ENCODE peak calls at places on chromosome 17, in five cellular contexts. One of them, this sample, is unnamed.

GRCh38 chr17:27226611-27227234 is 67.2 kb upstream of the WSB1 start:
- DNase-seq in NCI-H526: no peak
- DNase-seq in HS-5: no peak
- DNase-seq in heart left ventricle: no peak
- DNase-seq in RCC 7860: peak
- DNase-seq in this sample: no peak

GRCh38 chr17:16407911-16408588 is 7.3 kb upstream of the TRPV2 start:
- DNase-seq in NCI-H526: no peak
- DNase-seq in HS-5: no peak
- DNase-seq in heart left ventricle: peak
- DNase-seq in RCC 7860: no peak
- DNase-seq in this sample: no peak

GRCh38 chr17:74830861-74831260 is 28.8 kb downstream of the GRIN2C start:
- DNase-seq in HS-5: no peak
- DNase-seq in NCI-H526: no peak
- DNase-seq in RCC 7860: no peak
- DNase-seq in heart left ventricle: no peak
- DNase-seq in this sample: no peak

GRCh38 chr17:2023692-2024571 is 1.2 kb downstream of the RTN4RL1 start:
- DNase-seq in RCC 7860: no peak
- DNase-seq in HS-5: no peak
- DNase-seq in NCI-H526: no peak
- DNase-seq in heart left ventricle: no peak
- DNase-seq in this sample: no peak

GRCh38 chr17:79915850-79916430 is 76.7 kb upstream of the CBX4 start:
- DNase-seq in HS-5: peak
- DNase-seq in RCC 7860: peak
- DNase-seq in heart left ventricle: peak
- DNase-seq in NCI-H526: no peak
- DNase-seq in this sample: peak

GRCh38 chr17:64236827-64237403 is 26.1 kb downstream of the TEX2 start:
- DNase-seq in RCC 7860: no peak
- DNase-seq in heart left ventricle: no peak
- DNase-seq in NCI-H526: no peak
- DNase-seq in HS-5: no peak
- DNase-seq in this sample: no peak

GRCh38 chr17:4789701-4789950 is 862 bp downstream of the GLTPD2 start:
- DNase-seq in RCC 7860: no peak
- DNase-seq in heart left ventricle: no peak
- DNase-seq in NCI-H526: no peak
- DNase-seq in HS-5: no peak
- DNase-seq in this sample: no peak

GRCh38 chr17:58079300-58080033 is 3.8 kb upstream of the DYNLL2 start:
- DNase-seq in heart left ventricle: no peak
- DNase-seq in NCI-H526: no peak
- DNase-seq in HS-5: no peak
- DNase-seq in RCC 7860: no peak
- DNase-seq in this sample: no peak

GRCh38 chr17:82408288-82408937 is 9.7 kb upstream of the HEXD start:
- DNase-seq in NCI-H526: no peak
- DNase-seq in HS-5: no peak
- DNase-seq in heart left ventricle: no peak
- DNase-seq in RCC 7860: no peak
- DNase-seq in this sample: no peak

GRCh38 chr17:78318843-78319242 is 41.0 kb downstream of the SOCS3 start:
- DNase-seq in NCI-H526: no peak
- DNase-seq in heart left ventricle: no peak
- DNase-seq in HS-5: no peak
- DNase-seq in RCC 7860: no peak
- DNase-seq in this sample: no peak

GRCh38 chr17:62178579-62178978 is 113.5 kb upstream of the MED13 start:
- DNase-seq in heart left ventricle: no peak
- DNase-seq in NCI-H526: no peak
- DNase-seq in RCC 7860: peak
- DNase-seq in HS-5: peak
- DNase-seq in this sample: no peak

GRCh38 chr17:81890447-81891302 is 711 bp downstream of the ALYREF start:
- DNase-seq in NCI-H526: no peak
- DNase-seq in heart left ventricle: no peak
- DNase-seq in HS-5: no peak
- DNase-seq in RCC 7860: peak
- DNase-seq in this sample: no peak

GRCh38 chr17:73201215-73202069 is 8.6 kb downstream of the COG1 start:
- DNase-seq in NCI-H526: no peak
- DNase-seq in RCC 7860: no peak
- DNase-seq in heart left ventricle: no peak
- DNase-seq in HS-5: no peak
- DNase-seq in this sample: no peak

GRCh38 chr17:49508061-49508865 is 13.2 kb downstream of the NGFR start:
- DNase-seq in RCC 7860: no peak
- DNase-seq in HS-5: no peak
- DNase-seq in heart left ventricle: no peak
- DNase-seq in NCI-H526: no peak
- DNase-seq in this sample: peak

GRCh38 chr17:40374965-40375498 is 10.5 kb upstream of the GJD3 start:
- DNase-seq in RCC 7860: no peak
- DNase-seq in HS-5: no peak
- DNase-seq in heart left ventricle: no peak
- DNase-seq in NCI-H526: no peak
- DNase-seq in this sample: no peak

GRCh38 chr17:44198721-44199552 is 747 bp downstream of the ATXN7L3 start:
- DNase-seq in RCC 7860: peak
- DNase-seq in NCI-H526: no peak
- DNase-seq in heart left ventricle: peak
- DNase-seq in HS-5: no peak
- DNase-seq in this sample: no peak

GRCh38 chr17:17227608-17228520 is 9.1 kb downstream of the FLCN start:
- DNase-seq in RCC 7860: no peak
- DNase-seq in HS-5: no peak
- DNase-seq in heart left ventricle: peak
- DNase-seq in NCI-H526: no peak
- DNase-seq in this sample: no peak

GRCh38 chr17:21397341-21398050 is 21.3 kb downstream of the KCNJ12 start:
- DNase-seq in HS-5: no peak
- DNase-seq in heart left ventricle: no peak
- DNase-seq in NCI-H526: no peak
- DNase-seq in RCC 7860: no peak
- DNase-seq in this sample: no peak

GRCh38 chr17:29747660-29748059 is 124.9 kb upstream of the CORO6 start:
- DNase-seq in heart left ventricle: no peak
- DNase-seq in NCI-H526: no peak
- DNase-seq in RCC 7860: no peak
- DNase-seq in HS-5: no peak
- DNase-seq in this sample: no peak

GRCh38 chr17:78986048-78986648 is 6.4 kb upstream of the LGALS3BP start:
- DNase-seq in heart left ventricle: no peak
- DNase-seq in NCI-H526: no peak
- DNase-seq in HS-5: no peak
- DNase-seq in RCC 7860: no peak
- DNase-seq in this sample: no peak

GRCh38 chr17:64969046-64969501 is 49.8 kb upstream of the LRRC37A3 start:
- DNase-seq in HS-5: no peak
- DNase-seq in RCC 7860: no peak
- DNase-seq in heart left ventricle: no peak
- DNase-seq in NCI-H526: no peak
- DNase-seq in this sample: no peak

GRCh38 chr17:34254651-34255380 is at the start of gene CCL2:
- DNase-seq in heart left ventricle: peak
- DNase-seq in NCI-H526: peak
- DNase-seq in HS-5: no peak
- DNase-seq in RCC 7860: peak
- DNase-seq in this sample: no peak

GRCh38 chr17:65532491-65532890 is 29.0 kb downstream of the AXIN2 start:
- DNase-seq in NCI-H526: no peak
- DNase-seq in heart left ventricle: no peak
- DNase-seq in RCC 7860: no peak
- DNase-seq in HS-5: no peak
- DNase-seq in this sample: no peak

GRCh38 chr17:45031231-45032149 is 19.9 kb downstream of the DCAKD start:
- DNase-seq in heart left ventricle: no peak
- DNase-seq in NCI-H526: no peak
- DNase-seq in RCC 7860: no peak
- DNase-seq in HS-5: no peak
- DNase-seq in this sample: no peak

GRCh38 chr17:34024303-34025178 is 230.5 kb upstream of the CCL2 start:
- DNase-seq in HS-5: no peak
- DNase-seq in NCI-H526: no peak
- DNase-seq in RCC 7860: no peak
- DNase-seq in heart left ventricle: no peak
- DNase-seq in this sample: no peak

GRCh38 chr17:76911299-76912007 is 43.2 kb downstream of the MGAT5B start:
- DNase-seq in HS-5: no peak
- DNase-seq in heart left ventricle: no peak
- DNase-seq in RCC 7860: peak
- DNase-seq in NCI-H526: no peak
- DNase-seq in this sample: no peak

GRCh38 chr17:3730881-3731429 is 7.3 kb downstream of the HASPIN start:
- DNase-seq in heart left ventricle: no peak
- DNase-seq in NCI-H526: no peak
- DNase-seq in RCC 7860: peak
- DNase-seq in HS-5: no peak
- DNase-seq in this sample: no peak

GRCh38 chr17:13704333-13704732 is 102.6 kb upstream of the HS3ST3A1 start:
- DNase-seq in RCC 7860: peak
- DNase-seq in NCI-H526: no peak
- DNase-seq in heart left ventricle: no peak
- DNase-seq in HS-5: peak
- DNase-seq in this sample: no peak

GRCh38 chr17:76630151-76630550 is 13.4 kb downstream of the ST6GALNAC1 start:
- DNase-seq in RCC 7860: no peak
- DNase-seq in NCI-H526: no peak
- DNase-seq in HS-5: no peak
- DNase-seq in heart left ventricle: no peak
- DNase-seq in this sample: no peak

GRCh38 chr17:29722411-29723198 is 99.9 kb upstream of the CORO6 start:
- DNase-seq in HS-5: no peak
- DNase-seq in NCI-H526: no peak
- DNase-seq in heart left ventricle: peak
- DNase-seq in RCC 7860: no peak
- DNase-seq in this sample: no peak

GRCh38 chr17:78342438-78343098 is 17.3 kb downstream of the SOCS3 start:
- DNase-seq in heart left ventricle: peak
- DNase-seq in RCC 7860: peak
- DNase-seq in HS-5: peak
- DNase-seq in NCI-H526: no peak
- DNase-seq in this sample: no peak

GRCh38 chr17:3866269-3866668 is 20.2 kb upstream of the NCBP3 start:
- DNase-seq in heart left ventricle: no peak
- DNase-seq in RCC 7860: no peak
- DNase-seq in NCI-H526: no peak
- DNase-seq in HS-5: no peak
- DNase-seq in this sample: no peak

GRCh38 chr17:74417178-74418045 is 14.5 kb upstream of the GPRC5C start:
- DNase-seq in heart left ventricle: no peak
- DNase-seq in HS-5: peak
- DNase-seq in RCC 7860: peak
- DNase-seq in NCI-H526: peak
- DNase-seq in this sample: peak

This sample was measured in epithelial cell of prostate.